ENCODE peak calls at places on chromosomes 3 and 15, in nine cellular contexts. One of them, this sample, is unnamed.
A peak's percentile ranks its signal among the peaks of the same experiment; 100 is the strongest.

GRCh38 chr15:74253276-74253921 is 17.3 kb downstream of the CCDC33 start:
- DNase-seq in NCI-H748 treated with DMSO at 0.1 percent for 48 hours: no peak
- DNase-seq in lower lobe of right lung: no peak
- DNase-seq in effector memory CD4-positive, alpha-beta T cell: no peak
- DNase-seq in small intestine: no peak
- DNase-seq in foreskin fibroblast: no peak
- DNase-seq in kidney glomerular epithelial cell: no peak
- DNase-seq in activated T-cell treated with anti-CD3 and anti-CD28 coated beads, Interleukin-2, amount 50 U/mL, for 72 hours: no peak
- DNase-seq in hippocampal formation: no peak
- DNase-seq in this sample: peak; percentile 44

GRCh38 chr15:73357999-73358665 is 10.6 kb downstream of the HCN4 start:
- DNase-seq in NCI-H748 treated with DMSO at 0.1 percent for 48 hours: no peak
- DNase-seq in lower lobe of right lung: no peak
- DNase-seq in effector memory CD4-positive, alpha-beta T cell: no peak
- DNase-seq in small intestine: peak; percentile 91
- DNase-seq in foreskin fibroblast: no peak
- DNase-seq in kidney glomerular epithelial cell: no peak
- DNase-seq in activated T-cell treated with anti-CD3 and anti-CD28 coated beads, Interleukin-2, amount 50 U/mL, for 72 hours: no peak
- DNase-seq in hippocampal formation: no peak
- DNase-seq in this sample: no peak

GRCh38 chr3:101784850-101785613 is 6.0 kb downstream of the NXPE3 start:
- DNase-seq in NCI-H748 treated with DMSO at 0.1 percent for 48 hours: no peak
- DNase-seq in lower lobe of right lung: no peak
- DNase-seq in effector memory CD4-positive, alpha-beta T cell: no peak
- DNase-seq in small intestine: no peak
- DNase-seq in foreskin fibroblast: no peak
- DNase-seq in kidney glomerular epithelial cell: no peak
- DNase-seq in activated T-cell treated with anti-CD3 and anti-CD28 coated beads, Interleukin-2, amount 50 U/mL, for 72 hours: no peak
- DNase-seq in hippocampal formation: no peak
- DNase-seq in this sample: no peak

GRCh38 chr3:51642462-51642861 is 28.6 kb upstream of the TEX264 start:
- DNase-seq in NCI-H748 treated with DMSO at 0.1 percent for 48 hours: no peak
- DNase-seq in lower lobe of right lung: no peak
- DNase-seq in effector memory CD4-positive, alpha-beta T cell: no peak
- DNase-seq in small intestine: no peak
- DNase-seq in foreskin fibroblast: peak; percentile 36
- DNase-seq in kidney glomerular epithelial cell: peak; percentile 0
- DNase-seq in activated T-cell treated with anti-CD3 and anti-CD28 coated beads, Interleukin-2, amount 50 U/mL, for 72 hours: no peak
- DNase-seq in hippocampal formation: no peak
- DNase-seq in this sample: peak; percentile 29

GRCh38 chr15:45948226-45948625 is 313.4 kb downstream of the SQOR start:
- DNase-seq in NCI-H748 treated with DMSO at 0.1 percent for 48 hours: no peak
- DNase-seq in lower lobe of right lung: no peak
- DNase-seq in effector memory CD4-positive, alpha-beta T cell: no peak
- DNase-seq in small intestine: no peak
- DNase-seq in foreskin fibroblast: no peak
- DNase-seq in kidney glomerular epithelial cell: no peak
- DNase-seq in activated T-cell treated with anti-CD3 and anti-CD28 coated beads, Interleukin-2, amount 50 U/mL, for 72 hours: no peak
- DNase-seq in hippocampal formation: no peak
- DNase-seq in this sample: no peak

GRCh38 chr15:42548258-42549051 is at the start of the genes HAUS2 and LRRC57:
- DNase-seq in NCI-H748 treated with DMSO at 0.1 percent for 48 hours: peak; percentile 50
- DNase-seq in lower lobe of right lung: peak; percentile 93
- DNase-seq in effector memory CD4-positive, alpha-beta T cell: peak; percentile 77
- DNase-seq in small intestine: peak; percentile 89
- DNase-seq in foreskin fibroblast: peak; percentile 95
- DNase-seq in kidney glomerular epithelial cell: peak; percentile 74
- DNase-seq in activated T-cell treated with anti-CD3 and anti-CD28 coated beads, Interleukin-2, amount 50 U/mL, for 72 hours: peak; percentile 92
- DNase-seq in hippocampal formation: peak; percentile 75
- DNase-seq in this sample: peak; percentile 90

GRCh38 chr3:111691293-111691909 is 96.3 kb upstream of the ZBED2 start:
- DNase-seq in NCI-H748 treated with DMSO at 0.1 percent for 48 hours: peak; percentile 9
- DNase-seq in lower lobe of right lung: no peak
- DNase-seq in effector memory CD4-positive, alpha-beta T cell: no peak
- DNase-seq in small intestine: peak; percentile 54
- DNase-seq in foreskin fibroblast: peak; percentile 79
- DNase-seq in kidney glomerular epithelial cell: peak; percentile 36
- DNase-seq in activated T-cell treated with anti-CD3 and anti-CD28 coated beads, Interleukin-2, amount 50 U/mL, for 72 hours: no peak
- DNase-seq in hippocampal formation: no peak
- DNase-seq in this sample: peak; percentile 30

GRCh38 chr3:14503033-14503705 is 37.0 kb downstream of the GRIP2 start:
- DNase-seq in NCI-H748 treated with DMSO at 0.1 percent for 48 hours: no peak
- DNase-seq in lower lobe of right lung: no peak
- DNase-seq in effector memory CD4-positive, alpha-beta T cell: no peak
- DNase-seq in small intestine: no peak
- DNase-seq in foreskin fibroblast: no peak
- DNase-seq in kidney glomerular epithelial cell: no peak
- DNase-seq in activated T-cell treated with anti-CD3 and anti-CD28 coated beads, Interleukin-2, amount 50 U/mL, for 72 hours: no peak
- DNase-seq in hippocampal formation: no peak
- DNase-seq in this sample: no peak

GRCh38 chr3:195247086-195247862 is 23.7 kb downstream of the XXYLT1 start:
- DNase-seq in NCI-H748 treated with DMSO at 0.1 percent for 48 hours: no peak
- DNase-seq in lower lobe of right lung: peak; percentile 21
- DNase-seq in effector memory CD4-positive, alpha-beta T cell: no peak
- DNase-seq in small intestine: no peak
- DNase-seq in foreskin fibroblast: no peak
- DNase-seq in kidney glomerular epithelial cell: no peak
- DNase-seq in activated T-cell treated with anti-CD3 and anti-CD28 coated beads, Interleukin-2, amount 50 U/mL, for 72 hours: no peak
- DNase-seq in hippocampal formation: no peak
- DNase-seq in this sample: no peak

GRCh38 chr3:58411036-58411435 is 22.6 kb downstream of the PDHB start:
- DNase-seq in NCI-H748 treated with DMSO at 0.1 percent for 48 hours: no peak
- DNase-seq in lower lobe of right lung: no peak
- DNase-seq in effector memory CD4-positive, alpha-beta T cell: no peak
- DNase-seq in small intestine: no peak
- DNase-seq in foreskin fibroblast: peak; percentile 73
- DNase-seq in kidney glomerular epithelial cell: no peak
- DNase-seq in activated T-cell treated with anti-CD3 and anti-CD28 coated beads, Interleukin-2, amount 50 U/mL, for 72 hours: no peak
- DNase-seq in hippocampal formation: no peak
- DNase-seq in this sample: no peak

GRCh38 chr3:4504340-4505261 is 11.5 kb downstream of the ITPR1 start:
- DNase-seq in NCI-H748 treated with DMSO at 0.1 percent for 48 hours: no peak
- DNase-seq in lower lobe of right lung: no peak
- DNase-seq in effector memory CD4-positive, alpha-beta T cell: no peak
- DNase-seq in small intestine: peak; percentile 73
- DNase-seq in foreskin fibroblast: peak; percentile 7
- DNase-seq in kidney glomerular epithelial cell: no peak
- DNase-seq in activated T-cell treated with anti-CD3 and anti-CD28 coated beads, Interleukin-2, amount 50 U/mL, for 72 hours: peak; percentile 48
- DNase-seq in hippocampal formation: no peak
- DNase-seq in this sample: peak; percentile 59

GRCh38 chr3:89107461-89108035 is at the start of gene EPHA3:
- DNase-seq in NCI-H748 treated with DMSO at 0.1 percent for 48 hours: peak; percentile 81
- DNase-seq in lower lobe of right lung: peak; percentile 61
- DNase-seq in effector memory CD4-positive, alpha-beta T cell: no peak
- DNase-seq in small intestine: peak; percentile 30
- DNase-seq in foreskin fibroblast: peak; percentile 89
- DNase-seq in kidney glomerular epithelial cell: peak; percentile 65
- DNase-seq in activated T-cell treated with anti-CD3 and anti-CD28 coated beads, Interleukin-2, amount 50 U/mL, for 72 hours: peak; percentile 43
- DNase-seq in hippocampal formation: peak; percentile 63
- DNase-seq in this sample: no peak

GRCh38 chr15:79815468-79815867 is 81.3 kb downstream of the MTHFS start:
- DNase-seq in NCI-H748 treated with DMSO at 0.1 percent for 48 hours: no peak
- DNase-seq in lower lobe of right lung: no peak
- DNase-seq in effector memory CD4-positive, alpha-beta T cell: no peak
- DNase-seq in small intestine: no peak
- DNase-seq in foreskin fibroblast: no peak
- DNase-seq in kidney glomerular epithelial cell: no peak
- DNase-seq in activated T-cell treated with anti-CD3 and anti-CD28 coated beads, Interleukin-2, amount 50 U/mL, for 72 hours: no peak
- DNase-seq in hippocampal formation: no peak
- DNase-seq in this sample: no peak

GRCh38 chr3:47984089-47984759 is 32.0 kb downstream of the MAP4 start:
- DNase-seq in NCI-H748 treated with DMSO at 0.1 percent for 48 hours: no peak
- DNase-seq in lower lobe of right lung: no peak
- DNase-seq in effector memory CD4-positive, alpha-beta T cell: no peak
- DNase-seq in small intestine: no peak
- DNase-seq in foreskin fibroblast: peak; percentile 89
- DNase-seq in kidney glomerular epithelial cell: peak; percentile 13
- DNase-seq in activated T-cell treated with anti-CD3 and anti-CD28 coated beads, Interleukin-2, amount 50 U/mL, for 72 hours: no peak
- DNase-seq in hippocampal formation: no peak
- DNase-seq in this sample: no peak

GRCh38 chr3:24763421-24763820 is 268.8 kb upstream of the THRB start:
- DNase-seq in NCI-H748 treated with DMSO at 0.1 percent for 48 hours: no peak
- DNase-seq in lower lobe of right lung: no peak
- DNase-seq in effector memory CD4-positive, alpha-beta T cell: no peak
- DNase-seq in small intestine: no peak
- DNase-seq in foreskin fibroblast: no peak
- DNase-seq in kidney glomerular epithelial cell: peak; percentile 55
- DNase-seq in activated T-cell treated with anti-CD3 and anti-CD28 coated beads, Interleukin-2, amount 50 U/mL, for 72 hours: no peak
- DNase-seq in hippocampal formation: no peak
- DNase-seq in this sample: no peak

GRCh38 chr15:92917606-92918407 is 17.7 kb downstream of the CHD2 start:
- DNase-seq in NCI-H748 treated with DMSO at 0.1 percent for 48 hours: peak; percentile 81
- DNase-seq in lower lobe of right lung: peak; percentile 95
- DNase-seq in effector memory CD4-positive, alpha-beta T cell: peak; percentile 78
- DNase-seq in small intestine: peak; percentile 98
- DNase-seq in foreskin fibroblast: peak; percentile 94
- DNase-seq in kidney glomerular epithelial cell: peak; percentile 89
- DNase-seq in activated T-cell treated with anti-CD3 and anti-CD28 coated beads, Interleukin-2, amount 50 U/mL, for 72 hours: peak; percentile 93
- DNase-seq in hippocampal formation: peak; percentile 77
- DNase-seq in this sample: peak; percentile 95

GRCh38 chr3:71542548-71543370 is 40.8 kb downstream of the FOXP1 start:
- DNase-seq in NCI-H748 treated with DMSO at 0.1 percent for 48 hours: no peak
- DNase-seq in lower lobe of right lung: peak; percentile 80
- DNase-seq in effector memory CD4-positive, alpha-beta T cell: no peak
- DNase-seq in small intestine: no peak
- DNase-seq in foreskin fibroblast: peak; percentile 97
- DNase-seq in kidney glomerular epithelial cell: no peak
- DNase-seq in activated T-cell treated with anti-CD3 and anti-CD28 coated beads, Interleukin-2, amount 50 U/mL, for 72 hours: no peak
- DNase-seq in hippocampal formation: peak; percentile 70
- DNase-seq in this sample: peak; percentile 90

GRCh38 chr3:80750637-80751036 is 982.8 kb upstream of the ROBO1 start:
- DNase-seq in NCI-H748 treated with DMSO at 0.1 percent for 48 hours: no peak
- DNase-seq in lower lobe of right lung: no peak
- DNase-seq in effector memory CD4-positive, alpha-beta T cell: no peak
- DNase-seq in small intestine: no peak
- DNase-seq in foreskin fibroblast: no peak
- DNase-seq in kidney glomerular epithelial cell: no peak
- DNase-seq in activated T-cell treated with anti-CD3 and anti-CD28 coated beads, Interleukin-2, amount 50 U/mL, for 72 hours: no peak
- DNase-seq in hippocampal formation: no peak
- DNase-seq in this sample: no peak

GRCh38 chr15:80710635-80711553 is 15.8 kb downstream of the ABHD17C start:
- DNase-seq in NCI-H748 treated with DMSO at 0.1 percent for 48 hours: no peak
- DNase-seq in lower lobe of right lung: no peak
- DNase-seq in effector memory CD4-positive, alpha-beta T cell: no peak
- DNase-seq in small intestine: no peak
- DNase-seq in foreskin fibroblast: peak; percentile 20
- DNase-seq in kidney glomerular epithelial cell: no peak
- DNase-seq in activated T-cell treated with anti-CD3 and anti-CD28 coated beads, Interleukin-2, amount 50 U/mL, for 72 hours: peak; percentile 79
- DNase-seq in hippocampal formation: no peak
- DNase-seq in this sample: no peak

GRCh38 chr15:91491131-91491950 is 362.2 kb upstream of the SLCO3A1 start:
- DNase-seq in NCI-H748 treated with DMSO at 0.1 percent for 48 hours: no peak
- DNase-seq in lower lobe of right lung: no peak
- DNase-seq in effector memory CD4-positive, alpha-beta T cell: no peak
- DNase-seq in small intestine: no peak
- DNase-seq in foreskin fibroblast: no peak
- DNase-seq in kidney glomerular epithelial cell: no peak
- DNase-seq in activated T-cell treated with anti-CD3 and anti-CD28 coated beads, Interleukin-2, amount 50 U/mL, for 72 hours: no peak
- DNase-seq in hippocampal formation: no peak
- DNase-seq in this sample: no peak

GRCh38 chr3:27840807-27841594 is 118.9 kb upstream of the EOMES start:
- DNase-seq in NCI-H748 treated with DMSO at 0.1 percent for 48 hours: no peak
- DNase-seq in lower lobe of right lung: no peak
- DNase-seq in effector memory CD4-positive, alpha-beta T cell: no peak
- DNase-seq in small intestine: peak; percentile 50
- DNase-seq in foreskin fibroblast: no peak
- DNase-seq in kidney glomerular epithelial cell: no peak
- DNase-seq in activated T-cell treated with anti-CD3 and anti-CD28 coated beads, Interleukin-2, amount 50 U/mL, for 72 hours: no peak
- DNase-seq in hippocampal formation: no peak
- DNase-seq in this sample: no peak

GRCh38 chr15:59940928-59941327 is 63.2 kb upstream of the FOXB1 start:
- DNase-seq in NCI-H748 treated with DMSO at 0.1 percent for 48 hours: no peak
- DNase-seq in lower lobe of right lung: no peak
- DNase-seq in effector memory CD4-positive, alpha-beta T cell: no peak
- DNase-seq in small intestine: no peak
- DNase-seq in foreskin fibroblast: no peak
- DNase-seq in kidney glomerular epithelial cell: no peak
- DNase-seq in activated T-cell treated with anti-CD3 and anti-CD28 coated beads, Interleukin-2, amount 50 U/mL, for 72 hours: no peak
- DNase-seq in hippocampal formation: no peak
- DNase-seq in this sample: no peak

GRCh38 chr15:60708684-60709083 is 229.7 kb upstream of the ICE2 start:
- DNase-seq in NCI-H748 treated with DMSO at 0.1 percent for 48 hours: no peak
- DNase-seq in lower lobe of right lung: no peak
- DNase-seq in effector memory CD4-positive, alpha-beta T cell: no peak
- DNase-seq in small intestine: no peak
- DNase-seq in foreskin fibroblast: peak; percentile 39
- DNase-seq in kidney glomerular epithelial cell: no peak
- DNase-seq in activated T-cell treated with anti-CD3 and anti-CD28 coated beads, Interleukin-2, amount 50 U/mL, for 72 hours: no peak
- DNase-seq in hippocampal formation: no peak
- DNase-seq in this sample: no peak

GRCh38 chr3:170493712-170494182 is 75.1 kb downstream of the CLDN11 start:
- DNase-seq in NCI-H748 treated with DMSO at 0.1 percent for 48 hours: no peak
- DNase-seq in lower lobe of right lung: no peak
- DNase-seq in effector memory CD4-positive, alpha-beta T cell: no peak
- DNase-seq in small intestine: no peak
- DNase-seq in foreskin fibroblast: peak; percentile 83
- DNase-seq in kidney glomerular epithelial cell: no peak
- DNase-seq in activated T-cell treated with anti-CD3 and anti-CD28 coated beads, Interleukin-2, amount 50 U/mL, for 72 hours: no peak
- DNase-seq in hippocampal formation: no peak
- DNase-seq in this sample: no peak

GRCh38 chr3:151437906-151438305 is 23.0 kb downstream of the IGSF10 start:
- DNase-seq in NCI-H748 treated with DMSO at 0.1 percent for 48 hours: no peak
- DNase-seq in lower lobe of right lung: no peak
- DNase-seq in effector memory CD4-positive, alpha-beta T cell: no peak
- DNase-seq in small intestine: no peak
- DNase-seq in foreskin fibroblast: no peak
- DNase-seq in kidney glomerular epithelial cell: no peak
- DNase-seq in activated T-cell treated with anti-CD3 and anti-CD28 coated beads, Interleukin-2, amount 50 U/mL, for 72 hours: no peak
- DNase-seq in hippocampal formation: no peak
- DNase-seq in this sample: no peak

GRCh38 chr15:81297147-81297572 is 26.8 kb downstream of the STARD5 start:
- DNase-seq in NCI-H748 treated with DMSO at 0.1 percent for 48 hours: no peak
- DNase-seq in lower lobe of right lung: no peak
- DNase-seq in effector memory CD4-positive, alpha-beta T cell: no peak
- DNase-seq in small intestine: no peak
- DNase-seq in foreskin fibroblast: no peak
- DNase-seq in kidney glomerular epithelial cell: peak; percentile 4
- DNase-seq in activated T-cell treated with anti-CD3 and anti-CD28 coated beads, Interleukin-2, amount 50 U/mL, for 72 hours: no peak
- DNase-seq in hippocampal formation: no peak
- DNase-seq in this sample: no peak

This sample was measured in OCI-LY7.